ENCODE peak calls at places on chromosomes 16 and 17, in six cellular contexts. G is lower leg skin; O is neural crest cell; J is CD4-positive, alpha-beta T cell; Z is Caco-2; U is fibroblast of mammary gland. P is an unnamed sample.

GRCh38 chr16:24847358-24847664 is 1.5 kb downstream of the SLC5A11 start:
- DNase-seq in Z (no peak), J (no peak), O (no peak), G (no peak), U (no peak), P (no peak)

GRCh38 chr17:50542795-50543774 is 3.9 kb upstream of the SPATA20 start:
- DNase-seq in Z (peak), G (peak), U (no peak), J (no peak), O (no peak), P (no peak)

GRCh38 chr16:1474796-1475551 is at the start of gene CLCN7:
- DNase-seq in O (peak), G (peak), Z (peak), J (peak), U (peak), P (peak)

GRCh38 chr17:32275060-32276042 is 9.7 kb downstream of the RHBDL3 start:
- DNase-seq in Z (no peak), U (peak), O (no peak), J (no peak), G (no peak), P (no peak)

GRCh38 chr16:57632568-57632967 is 4.1 kb downstream of the ADGRG1 start:
- DNase-seq in O (no peak), J (no peak), G (no peak), Z (no peak), U (no peak), P (no peak)

GRCh38 chr16:55480228-55480655 is 1.2 kb downstream of the MMP2 start:
- DNase-seq in G (peak), U (peak), Z (no peak), J (no peak), O (peak), P (peak)

GRCh38 chr16:6190756-6191155 is 1093.2 kb upstream of the EEF2KMT start:
- DNase-seq in U (no peak), G (no peak), O (no peak), Z (no peak), J (no peak), P (no peak)

GRCh38 chr17:63751806-63752205 is 10.2 kb upstream of the STRADA start:
- DNase-seq in G (no peak), Z (no peak), O (no peak), J (peak), U (no peak), P (no peak)

GRCh38 chr16:26598989-26599785 is 467.5 kb upstream of the C16orf82 start:
- DNase-seq in G (no peak), J (no peak), Z (no peak), O (no peak), U (no peak), P (no peak)

GRCh38 chr16:26595199-26595598 is 471.5 kb upstream of the C16orf82 start:
- DNase-seq in Z (no peak), J (no peak), O (no peak), G (no peak), U (no peak), P (no peak)

GRCh38 chr16:26599786-26600107 is 467.0 kb upstream of the C16orf82 start:
- DNase-seq in G (no peak), Z (no peak), J (no peak), O (no peak), U (no peak), P (no peak)

GRCh38 chr16:26594666-26595065 is 472.1 kb upstream of the C16orf82 start:
- DNase-seq in O (no peak), U (no peak), Z (no peak), J (no peak), G (no peak), P (no peak)

GRCh38 chr16:26598061-26598460 is 468.7 kb upstream of the C16orf82 start:
- DNase-seq in Z (no peak), O (no peak), G (no peak), J (peak), U (no peak), P (no peak)
- TF ChIP-seq CTCF in Z (no peak), O (no peak), G (no peak), J (no peak), U (no peak), P (no peak)

GRCh38 chr16:27641260-27641659 is 91.3 kb downstream of the KATNIP start:
- DNase-seq in O (no peak), U (no peak), J (no peak), G (no peak), Z (no peak), P (no peak)

GRCh38 chr16:27639588-27640276 is 89.8 kb downstream of the KATNIP start:
- DNase-seq in O (peak), Z (no peak), J (no peak), U (peak), G (no peak), P (no peak)

GRCh38 chr16:27640277-27640600 is 90.3 kb downstream of the KATNIP start:
- DNase-seq in G (peak), Z (no peak), O (no peak), U (no peak), J (no peak), P (no peak)

GRCh38 chr16:27644165-27644564 is 94.2 kb downstream of the KATNIP start:
- DNase-seq in J (no peak), U (no peak), O (no peak), Z (no peak), G (no peak), P (no peak)

DNA sequence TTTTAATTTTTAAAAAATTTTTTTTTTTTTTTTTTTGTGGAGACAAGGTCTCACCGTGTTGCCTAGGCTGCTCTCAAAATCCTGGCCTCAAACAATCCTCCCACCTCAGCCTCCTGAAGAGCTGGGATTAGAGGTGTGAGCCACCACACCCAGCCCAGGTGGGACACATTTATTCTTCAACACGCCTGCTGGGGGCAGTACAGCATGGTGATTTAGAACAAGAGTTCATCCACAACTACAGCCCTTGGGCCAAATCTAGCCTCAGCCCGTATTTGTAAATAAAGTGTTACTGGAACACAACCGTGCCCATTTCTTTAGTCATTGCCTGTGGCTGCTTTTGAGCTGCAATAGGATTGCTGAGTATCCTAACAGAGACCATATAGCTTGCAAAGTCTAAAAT is 92.8 kb downstream of the KATNIP start:
- DNase-seq in O (no peak), U (peak), Z (no peak), J (no peak), G (no peak), P (no peak)
- TF ChIP-seq CTCF in O (peak), U (no peak), Z (no peak), J (no peak), G (no peak), P (peak)

GRCh38 chr16:73172621-73173312 is 124.8 kb upstream of the ZFHX3 start:
- DNase-seq in Z (no peak), O (peak), J (no peak), U (peak), G (peak), P (peak)
- TF ChIP-seq CTCF in Z (peak), O (peak), J (no peak), U (peak), G (no peak), P (peak)

GRCh38 chr16:4909825-4910224 is 27.1 kb downstream of the PPL start:
- DNase-seq in J (no peak), Z (no peak), U (no peak), O (no peak), G (no peak), P (no peak)
- TF ChIP-seq CTCF in J (no peak), Z (no peak), U (no peak), O (no peak), G (no peak), P (no peak)

GRCh38 chr16:78228704-78229103 is 129.2 kb downstream of the WWOX start:
- DNase-seq in U (no peak), G (no peak), J (no peak), O (no peak), Z (no peak), P (no peak)

GRCh38 chr16:78230832-78231231 is 131.4 kb downstream of the WWOX start:
- DNase-seq in G (no peak), Z (no peak), O (no peak), J (no peak), U (peak), P (no peak)

GRCh38 chr16:78224342-78224741 is 124.9 kb downstream of the WWOX start:
- DNase-seq in Z (no peak), J (no peak), G (no peak), U (no peak), O (no peak), P (no peak)

GRCh38 chr16:78227855-78228254 is 128.4 kb downstream of the WWOX start:
- DNase-seq in U (no peak), Z (peak), G (no peak), J (no peak), O (no peak), P (no peak)
- TF ChIP-seq CTCF in U (no peak), Z (peak), G (no peak), J (no peak), O (peak), P (peak)

GRCh38 chr16:8355714-8356113 is 234.6 kb downstream of the TMEM114 start:
- DNase-seq in J (no peak), G (no peak), O (no peak), U (no peak), Z (no peak), P (no peak)
- TF ChIP-seq CTCF in J (no peak), G (no peak), O (peak), U (no peak), Z (peak), P (no peak)

GRCh38 chr16:89582614-89583196 is 7.1 kb downstream of the CPNE7 start:
- DNase-seq in J (no peak), G (no peak), Z (no peak), O (no peak), U (no peak), P (no peak)
- TF ChIP-seq CTCF in J (no peak), G (no peak), Z (no peak), O (no peak), U (no peak), P (no peak)

DNA sequence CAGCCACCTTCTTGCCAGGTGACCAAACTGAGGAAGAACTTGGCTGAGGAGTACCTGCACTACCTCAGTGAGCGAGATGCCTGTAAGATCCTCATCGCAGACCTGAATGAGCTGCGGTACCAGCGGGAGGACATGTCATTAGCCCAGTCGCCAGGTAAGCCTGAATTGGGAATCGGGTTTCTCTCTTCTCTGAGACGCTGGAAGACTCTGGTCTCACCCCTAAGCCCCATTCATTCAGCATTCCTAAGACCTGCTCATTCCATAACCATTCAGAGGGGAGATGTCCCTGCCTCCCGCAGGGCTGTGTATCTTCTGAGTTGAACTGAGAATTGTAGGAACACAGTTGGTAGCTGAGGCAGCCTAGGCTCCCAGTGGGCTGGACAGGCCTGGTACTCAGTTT is 17.0 kb upstream of the THAP11 start:
- DNase-seq in U (no peak), J (no peak), O (no peak), G (no peak), Z (no peak), P (no peak)
- TF ChIP-seq CTCF in U (no peak), J (no peak), O (no peak), G (no peak), Z (no peak), P (no peak)

P was measured in osteocyte.